ENCODE peak calls at places on chromosome 22, in six cellular contexts. G is endothelial cell of umbilical vein, Q is choroid plexus epithelial cell, B is lower leg skin, R is OCI-LY7, M is astrocyte of the cerebellum. T is an unnamed sample.
A peak's percentile ranks its signal among the peaks of the same experiment; 100 is the strongest.

GRCh38 chr22:46646531-46647211 is 26.5 kb downstream of the GRAMD4 start:
- DNase-seq in G (no peak), Q (no peak), B (no peak), R (no peak), M (no peak), T (no peak)

GRCh38 chr22:50078246-50078645 is 7.0 kb downstream of the MLC1 start:
- DNase-seq in G (no peak), Q (no peak), B (no peak), R (no peak), M (no peak), T (no peak)

GRCh38 chr22:42284230-42284591 is 13.8 kb upstream of the TCF20 start:
- DNase-seq in G (no peak), Q (no peak), B (no peak), R (no peak), M (no peak), T (no peak)

GRCh38 chr22:21699643-21700042 is 33.8 kb downstream of the PPIL2 start:
- DNase-seq in G (no peak), Q (no peak), B (no peak), R (no peak), M (no peak), T (no peak)

GRCh38 chr22:50340157-50340879 is 2.8 kb upstream of the PPP6R2 start:
- DNase-seq in G (no peak), Q (peak; percentile 20), B (no peak), R (no peak), M (no peak), T (no peak)

GRCh38 chr22:44685384-44686056 is 16.5 kb upstream of the PRR5 start:
- DNase-seq in G (no peak), Q (peak; percentile 72), B (peak; percentile 94), R (peak; percentile 64), M (no peak), T (peak; percentile 87)

GRCh38 chr22:44549021-44549420 is 51.0 kb upstream of the RTL6 start:
- DNase-seq in G (no peak), Q (no peak), B (peak; percentile 29), R (no peak), M (no peak), T (no peak)

GRCh38 chr22:29914991-29915390 is 32.0 kb downstream of the MTMR3 start:
- DNase-seq in G (no peak), Q (no peak), B (no peak), R (no peak), M (no peak), T (peak; percentile 10)

GRCh38 chr22:32775957-32776356 is 25.5 kb upstream of the TIMP3 start:
- DNase-seq in G (no peak), Q (no peak), B (no peak), R (peak; percentile 2), M (no peak), T (no peak)

GRCh38 chr22:36215976-36216375 is 14.4 kb upstream of the APOL4 start:
- DNase-seq in G (no peak), Q (no peak), B (no peak), R (no peak), M (no peak), T (no peak)

GRCh38 chr22:21952586-21953571 is at the start of gene PPM1F:
- DNase-seq in G (peak; percentile 81), Q (peak; percentile 63), B (peak; percentile 97), R (peak; percentile 89), M (peak; percentile 18), T (peak; percentile 69)

GRCh38 chr22:47398491-47398890 is 636.0 kb downstream of the TBC1D22A start:
- DNase-seq in G (no peak), Q (no peak), B (no peak), R (no peak), M (no peak), T (no peak)

GRCh38 chr22:44309137-44309536 is 3.6 kb downstream of the SHISAL1 start:
- DNase-seq in G (peak; percentile 29), Q (peak; percentile 83), B (peak; percentile 94), R (no peak), M (peak; percentile 93), T (peak; percentile 94)

GRCh38 chr22:35568751-35569725 is 28.4 kb downstream of the RASD2 start:
- DNase-seq in G (no peak), Q (no peak), B (no peak), R (no peak), M (peak; percentile 31), T (no peak)

GRCh38 chr22:48652796-48653195 is 1174.9 kb downstream of the BRD1 start:
- DNase-seq in G (no peak), Q (no peak), B (no peak), R (no peak), M (no peak), T (no peak)

GRCh38 chr22:17867160-17867785 is 93.0 kb upstream of the BID start:
- DNase-seq in G (no peak), Q (no peak), B (no peak), R (no peak), M (no peak), T (peak; percentile 42)

GRCh38 chr22:42366815-42367581 is 65.2 kb downstream of the NFAM1 start:
- DNase-seq in G (no peak), Q (no peak), B (peak; percentile 90), R (no peak), M (no peak), T (no peak)

GRCh38 chr22:48665286-48666010 is 1162.2 kb downstream of the BRD1 start:
- DNase-seq in G (no peak), Q (no peak), B (no peak), R (no peak), M (no peak), T (no peak)

GRCh38 chr22:41512421-41513194 is 31.7 kb downstream of the POLR3H start:
- DNase-seq in G (no peak), Q (peak; percentile 85), B (no peak), R (no peak), M (peak; percentile 53), T (peak; percentile 81)

GRCh38 chr22:28978158-28978557 is 83.5 kb downstream of the C22orf31 start:
- DNase-seq in G (no peak), Q (peak; percentile 54), B (peak; percentile 23), R (no peak), M (no peak), T (peak; percentile 35)

GRCh38 chr22:36730176-36730858 is 26.8 kb upstream of the CACNG2 start:
- DNase-seq in G (no peak), Q (no peak), B (peak; percentile 60), R (no peak), M (no peak), T (no peak)

GRCh38 chr22:17971711-17972110 is 52.6 kb downstream of the MICAL3 start:
- DNase-seq in G (no peak), Q (no peak), B (no peak), R (no peak), M (no peak), T (no peak)

GRCh38 chr22:39530692-39531331 is 1.7 kb downstream of the RPS19BP1 start:
- DNase-seq in G (peak; percentile 36), Q (peak; percentile 74), B (no peak), R (peak; percentile 79), M (no peak), T (peak; percentile 47)
- TF ChIP-seq CTCF in G (no peak), Q (peak; percentile 48), B (no peak), R (peak; percentile 65), M (peak; percentile 42), T (peak; percentile 36)

DNA sequence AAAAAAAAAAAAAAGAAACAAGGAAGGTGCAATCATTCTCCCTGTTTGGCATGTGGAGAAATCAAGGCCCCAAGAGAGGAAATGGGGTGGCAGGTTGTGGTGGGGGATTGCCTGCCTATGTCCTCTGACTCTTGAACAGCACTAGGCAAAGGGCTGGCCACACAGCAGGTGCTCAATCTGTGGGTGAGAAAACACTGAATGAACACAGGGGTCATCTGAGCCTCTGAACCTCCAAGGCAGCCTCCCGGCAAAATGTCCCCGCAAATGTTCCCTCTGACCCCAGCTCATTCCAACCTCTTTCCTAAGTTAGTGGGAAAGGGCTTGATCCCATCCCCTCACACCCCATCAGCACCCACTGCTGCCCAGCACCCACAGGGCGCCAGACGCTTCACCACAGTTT is 4.6 kb downstream of the PLA2G6 start:
- DNase-seq in G (no peak), Q (no peak), B (no peak), R (no peak), M (no peak), T (no peak)
- H3K4me3 ChIP-seq in G (no peak overlapping the region), Q (no peak overlapping the region), B (no peak overlapping the region), R (no peak overlapping the region), M (no peak overlapping the region), T (no peak overlapping the region)

GRCh38 chr22:24177456-24177855 is 3.8 kb upstream of the SUSD2 start:
- DNase-seq in G (no peak), Q (no peak), B (no peak), R (no peak), M (no peak), T (no peak)

GRCh38 chr22:24177045-24177444 is 4.2 kb upstream of the SUSD2 start:
- DNase-seq in G (no peak), Q (no peak), B (no peak), R (no peak), M (no peak), T (no peak)

GRCh38 chr22:24179478-24180210 is 1.6 kb upstream of the SUSD2 start:
- DNase-seq in G (no peak), Q (no peak), B (no peak), R (no peak), M (no peak), T (no peak)

GRCh38 chr22:24178021-24178431 is 3.3 kb upstream of the SUSD2 start:
- DNase-seq in G (no peak), Q (no peak), B (no peak), R (no peak), M (no peak), T (no peak)

GRCh38 chr22:24178502-24179440 is 2.5 kb upstream of the SUSD2 start:
- DNase-seq in G (no peak), Q (no peak), B (no peak), R (peak; percentile 55), M (no peak), T (no peak)
- TF ChIP-seq CTCF in G (no peak), Q (peak; percentile 62), B (no peak), R (peak; percentile 77), M (peak; percentile 55), T (peak; percentile 35)

DNA sequence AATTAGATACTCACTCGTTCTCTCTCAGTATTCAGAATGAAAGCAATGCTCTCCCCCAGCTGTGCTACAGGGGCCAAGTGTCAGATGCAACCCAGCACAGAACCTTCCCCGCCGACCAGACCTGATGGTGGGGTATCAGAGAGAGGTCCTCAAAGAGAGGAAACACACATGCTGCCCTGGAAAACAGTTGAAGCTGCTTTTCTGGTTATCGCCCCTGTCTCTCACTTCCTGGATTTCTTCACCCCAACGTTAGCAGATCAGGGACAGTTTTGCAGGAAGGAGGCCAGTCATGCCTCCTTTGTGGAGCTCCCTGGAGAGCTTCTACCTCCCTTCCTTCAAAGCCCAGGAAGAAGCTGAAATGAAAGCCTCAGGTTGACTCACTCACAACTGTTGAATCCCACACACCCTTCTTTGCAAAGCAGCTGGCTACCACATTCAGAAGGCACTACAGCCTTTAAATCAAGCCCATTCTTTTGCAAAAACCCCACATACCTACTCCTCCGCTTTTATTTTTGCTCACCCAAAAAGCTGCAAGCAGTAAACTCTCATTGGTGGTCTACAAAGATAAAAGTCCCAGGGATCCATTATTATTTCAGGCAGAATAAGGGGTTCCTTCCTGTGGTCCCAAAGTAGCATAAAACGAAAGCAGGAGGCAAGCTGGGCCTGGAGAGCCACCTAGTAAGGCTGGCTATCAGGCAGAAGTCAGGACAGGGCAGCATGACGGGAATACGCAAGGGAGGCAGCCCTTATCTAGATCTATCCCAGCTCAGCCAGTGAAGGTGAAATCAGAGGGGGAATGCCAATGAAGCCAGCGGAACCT is 23.3 kb downstream of the LARGE1 start:
- DNase-seq in G (no peak), Q (peak; percentile 31), B (no peak), R (peak; percentile 56), M (no peak), T (peak; percentile 49)
- H3K4me3 ChIP-seq in G (no peak overlapping the region), Q (no peak overlapping the region), B (no peak overlapping the region), R (peak overlapping the region; percentile 30), M (no peak overlapping the region), T (no peak overlapping the region)